ENCODE peak calls at places on chromosomes 4 and X, in nine cellular contexts. B is tibial nerve; F is GM23248; I is right lobe of liver; L is neuronal stem cell; C is CD8-positive, alpha-beta T cell; J is astrocyte; M is heart right ventricle; Y is GM12878. W is an unnamed sample. For H3K36me3, the result is how much of the 10 kb centered on the place peaks cover.

GRCh38 chrX:154727418-154728323 is 23.2 kb downstream of the GAB3 start:
- DNase-seq in I (peak), Y (no peak), M (peak), B (peak), C (no peak), J (peak), F (peak), L (no peak), W (no peak)

GRCh38 chr4:25031077-25031606 is 396 bp upstream of the LGI2 start:
- DNase-seq in I (no peak), C (no peak), M (no peak), L (peak), J (peak), B (no peak), Y (no peak), F (peak), W (no peak)

GRCh38 chrX:27590044-27590443 is at the start of gene DCAF8L2:
- DNase-seq in I (no peak), C (no peak), L (no peak), Y (no peak), M (no peak), J (no peak), F (no peak), B (no peak), W (no peak)

GRCh38 chr4:114236370-114236769 is 256.9 kb upstream of the ARSJ start:
- DNase-seq in L (no peak), J (no peak), Y (no peak), B (no peak), C (no peak), F (no peak), M (no peak), I (no peak), W (no peak)

GRCh38 chrX:70324326-70324725 is 34.4 kb downstream of the KIF4A start:
- DNase-seq in B (no peak), J (peak), Y (no peak), M (no peak), F (no peak), I (no peak), C (no peak), L (no peak), W (no peak)

GRCh38 chr4:163447481-163447880 is 26.1 kb downstream of the TKTL2 start:
- DNase-seq in C (no peak), M (no peak), F (no peak), J (no peak), L (no peak), I (no peak), Y (no peak), B (no peak), W (no peak)

GRCh38 chr4:168139336-168139735 is 47.0 kb downstream of the ANXA10 start:
- DNase-seq in C (no peak), J (peak), I (no peak), F (peak), Y (no peak), M (no peak), B (no peak), L (no peak), W (no peak)

GRCh38 chr4:139528377-139529005 is 27.5 kb downstream of the SETD7 start:
- DNase-seq in J (peak), I (no peak), B (peak), L (no peak), M (peak), C (no peak), Y (peak), F (peak), W (no peak)

GRCh38 chrX:11944486-11944885 is 186.4 kb downstream of the MSL3 start:
- DNase-seq in Y (no peak), C (no peak), F (peak), J (peak), M (no peak), I (no peak), L (peak), B (no peak), W (no peak)

GRCh38 chrX:47148946-47149345 is 3.9 kb downstream of the RBM10 start:
- DNase-seq in C (no peak), M (no peak), F (peak), J (no peak), B (no peak), I (no peak), L (no peak), Y (no peak), W (no peak)

GRCh38 chr4:162352580-162353107 is 188.8 kb upstream of the FSTL5 start:
- DNase-seq in C (no peak), J (no peak), B (no peak), Y (no peak), F (no peak), I (no peak), L (no peak), M (peak), W (no peak)

GRCh38 chrX:69178592-69178991 is 13.3 kb upstream of the PJA1 start:
- DNase-seq in Y (no peak), M (no peak), F (no peak), I (no peak), C (no peak), J (no peak), B (no peak), L (no peak), W (no peak)

GRCh38 chrX:12802741-12803140 is 11.5 kb downstream of the PRPS2 start:
- DNase-seq in B (no peak), M (no peak), F (no peak), C (no peak), J (no peak), I (no peak), Y (no peak), L (no peak), W (no peak)

GRCh38 chr4:15656038-15656470 is 897 bp upstream of the FBXL5 start:
- DNase-seq in L (peak), M (peak), B (no peak), F (no peak), C (no peak), J (peak), I (no peak), Y (no peak), W (no peak)

GRCh38 chrX:123173833-123174232 is 10.2 kb upstream of the GRIA3 start:
- DNase-seq in F (no peak), Y (no peak), C (no peak), I (no peak), M (no peak), L (no peak), J (no peak), B (no peak), W (no peak)

GRCh38 chr4:7771541-7772507 is 167.8 kb downstream of the AFAP1 start:
- DNase-seq in I (no peak), L (no peak), F (no peak), M (no peak), Y (peak), B (no peak), C (no peak), J (no peak), W (peak)

GRCh38 chr4:7775396-7775795 is 164.3 kb downstream of the AFAP1 start:
- DNase-seq in L (no peak), C (no peak), J (no peak), B (no peak), F (no peak), I (no peak), Y (no peak), M (no peak), W (peak)

GRCh38 chr4:7772708-7773385 is 166.8 kb downstream of the AFAP1 start:
- DNase-seq in M (peak), C (no peak), F (no peak), J (no peak), L (no peak), Y (no peak), B (peak), I (no peak), W (peak)

GRCh38 chr4:7774301-7775019 is 165.2 kb downstream of the AFAP1 start:
- DNase-seq in F (no peak), Y (no peak), I (no peak), M (no peak), L (no peak), B (no peak), C (no peak), J (no peak), W (peak)

DNA sequence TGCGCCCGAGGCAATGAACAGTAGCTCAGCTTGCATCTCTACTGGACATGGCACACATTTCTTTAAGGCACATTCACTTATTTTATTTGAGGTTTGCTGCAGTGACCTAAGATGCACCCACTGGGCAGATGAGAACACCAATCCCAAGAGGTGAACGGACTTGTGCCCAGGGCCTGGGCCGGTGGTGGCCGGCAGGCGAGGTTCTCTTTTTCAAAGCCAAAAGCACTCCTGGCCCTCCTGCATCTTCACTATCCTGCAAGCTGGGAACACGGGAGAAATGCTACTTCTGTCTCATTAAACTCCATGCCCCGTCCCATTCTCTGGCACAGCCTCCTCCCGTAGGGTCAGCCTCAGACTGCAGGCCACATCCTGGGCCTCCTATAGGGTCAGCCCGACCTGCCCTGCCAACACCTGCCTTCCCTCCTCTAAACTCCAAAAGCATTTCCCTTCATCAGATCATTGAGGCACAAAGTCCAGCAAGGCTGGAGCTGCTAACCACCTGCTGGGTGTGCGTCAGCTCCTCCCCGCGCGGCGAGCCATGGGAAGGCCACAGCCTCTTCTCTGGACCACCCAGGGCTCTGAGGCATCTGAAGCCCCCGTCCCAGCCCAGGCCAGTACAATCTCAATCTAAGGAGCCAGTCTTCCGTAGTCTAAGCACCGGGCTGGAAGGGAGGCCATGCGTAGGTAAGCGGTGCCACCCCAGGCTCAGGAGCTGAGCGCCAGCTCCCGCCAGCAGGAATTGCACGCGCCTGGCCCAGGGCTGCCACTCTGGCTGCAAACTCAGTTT is 166.1 kb downstream of the AFAP1 start:
- DNase-seq in M (no peak), I (no peak), J (no peak), F (no peak), B (no peak), Y (no peak), L (no peak), C (no peak), W (peak)
- H3K36me3 ChIP-seq in M (half or more), I (under half), J (half or more), F (half or more), B (under half), Y (under half), L (under half), C (under half), W (under half)

GRCh38 chr4:39304651-39305050 is 61.5 kb downstream of the RFC1 start:
- DNase-seq in L (no peak), Y (no peak), I (no peak), F (no peak), J (peak), M (no peak), C (no peak), B (no peak), W (no peak)

GRCh38 chr4:39308576-39308975 is 57.6 kb downstream of the RFC1 start:
- DNase-seq in F (no peak), B (no peak), M (no peak), J (peak), Y (no peak), C (no peak), I (no peak), L (no peak), W (no peak)

GRCh38 chr4:39302901-39303300 is 63.3 kb downstream of the RFC1 start:
- DNase-seq in B (no peak), C (no peak), F (no peak), Y (no peak), M (no peak), J (no peak), I (no peak), L (no peak), W (no peak)

GRCh38 chr4:39303871-39304270 is 62.3 kb downstream of the RFC1 start:
- DNase-seq in Y (no peak), I (no peak), B (no peak), F (no peak), C (no peak), L (no peak), M (no peak), J (no peak), W (no peak)

DNA sequence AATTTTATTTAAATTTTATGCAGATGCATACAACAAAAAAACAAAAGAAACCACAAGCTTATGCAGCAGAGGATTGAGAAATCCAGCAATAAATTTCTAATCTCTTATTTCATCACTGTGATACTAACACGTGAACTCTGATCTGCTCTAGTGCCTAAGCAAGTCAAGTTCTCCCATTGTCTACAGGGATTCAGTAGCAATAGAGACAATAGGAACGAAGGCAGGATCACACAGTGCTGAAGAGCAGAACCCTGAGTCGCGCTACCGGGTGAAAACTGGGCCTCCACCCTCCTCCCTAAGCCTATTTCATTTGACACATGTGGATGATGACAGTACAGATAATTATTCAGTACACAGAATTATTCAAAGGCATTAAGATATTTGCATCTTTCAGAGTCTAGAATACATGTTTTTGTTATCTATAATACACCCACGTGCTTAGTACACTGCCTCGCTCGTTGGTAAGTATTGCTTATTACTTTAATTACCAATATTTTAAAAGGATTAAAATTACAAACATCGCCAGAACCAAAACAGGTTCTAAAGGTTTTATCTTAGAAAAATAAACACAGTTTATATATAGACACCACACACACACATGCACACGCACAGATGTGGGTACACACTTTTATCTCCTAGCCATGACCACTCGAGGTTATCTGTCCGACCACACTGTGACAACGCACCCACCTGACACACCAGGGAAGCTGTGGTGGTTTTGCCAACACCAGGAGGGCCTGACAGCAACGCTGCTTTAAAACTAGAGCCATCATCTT is 60.1 kb downstream of the RFC1 start:
- DNase-seq in M (no peak), L (no peak), J (peak), C (no peak), F (no peak), B (no peak), I (no peak), Y (no peak), W (no peak)
- H3K36me3 ChIP-seq in M (half or more), L (half or more), J (under half), C (under half), F (under half), B (under half), I (under half), Y (under half), W (under half)

GRCh38 chr4:159344877-159345276 is 242.0 kb downstream of the RAPGEF2 start:
- DNase-seq in M (no peak), Y (no peak), J (no peak), I (no peak), C (no peak), F (no peak), B (no peak), L (no peak), W (no peak)

GRCh38 chr4:159346681-159347080 is 243.8 kb downstream of the RAPGEF2 start:
- DNase-seq in B (no peak), C (no peak), I (no peak), J (no peak), F (no peak), Y (no peak), L (no peak), M (no peak), W (no peak)

GRCh38 chr4:159341486-159341885 is 238.6 kb downstream of the RAPGEF2 start:
- DNase-seq in J (no peak), M (no peak), Y (no peak), L (no peak), B (no peak), F (peak), I (no peak), C (no peak), W (no peak)

DNA sequence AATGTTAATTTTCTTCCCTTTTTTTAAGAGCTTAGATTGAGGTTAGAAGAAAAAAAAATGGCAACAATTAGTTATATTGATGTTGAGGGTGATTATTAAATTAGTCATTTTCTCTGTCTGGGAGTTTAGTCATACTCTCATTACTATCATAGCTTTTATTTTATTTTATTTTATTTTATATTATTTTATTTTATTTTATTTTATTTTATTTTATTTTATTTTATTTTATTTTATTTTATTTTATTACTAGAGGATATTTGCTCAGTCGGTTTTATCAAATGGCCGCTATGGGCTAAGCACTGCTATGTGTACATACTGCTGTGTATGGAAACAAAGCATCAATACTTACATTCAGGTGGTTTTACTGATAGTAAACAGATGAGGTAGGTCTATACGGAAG is 239.5 kb downstream of the RAPGEF2 start:
- DNase-seq in L (no peak), J (no peak), Y (no peak), B (no peak), C (no peak), F (no peak), I (no peak), M (no peak), W (no peak)
- H3K36me3 ChIP-seq in L (half or more), J (under half), Y (under half), B (under half), C (under half), F (under half), I (under half), M (half or more), W (half or more)

GRCh38 chr4:170079981-170080380 is 9.8 kb downstream of the AADAT start:
- DNase-seq in J (peak), L (no peak), Y (no peak), I (no peak), B (no peak), C (no peak), M (no peak), F (no peak), W (no peak)

GRCh38 chr4:170083546-170083945 is 6.2 kb downstream of the AADAT start:
- DNase-seq in I (no peak), F (no peak), J (no peak), Y (no peak), M (no peak), L (no peak), B (no peak), C (no peak), W (no peak)

GRCh38 chr4:170080496-170080895 is 9.3 kb downstream of the AADAT start:
- DNase-seq in L (no peak), B (no peak), F (no peak), I (no peak), C (no peak), J (no peak), M (no peak), Y (no peak), W (no peak)
- H3K36me3 ChIP-seq in L (half or more), B (under half), F (under half), I (under half), C (under half), J (under half), M (under half), Y (under half), W (under half)

GRCh38 chrX:120534413-120535205 is 26.2 kb downstream of the CUL4B start:
- DNase-seq in L (no peak), B (no peak), I (no peak), F (peak), Y (no peak), M (no peak), J (no peak), C (no peak), W (no peak)
- H3K36me3 ChIP-seq in L (half or more), B (under half), I (under half), F (half or more), Y (under half), M (half or more), J (under half), C (under half), W (under half)

GRCh38 chr4:896630-897029 is 35.5 kb downstream of the GAK start:
- DNase-seq in J (no peak), B (no peak), I (no peak), L (no peak), Y (no peak), M (no peak), C (no peak), F (no peak), W (no peak)

GRCh38 chr4:898123-898522 is 34.0 kb downstream of the GAK start:
- DNase-seq in C (no peak), B (no peak), M (no peak), I (no peak), J (no peak), F (no peak), Y (no peak), L (no peak), W (no peak)

GRCh38 chr4:893995-894705 is 38.0 kb downstream of the GAK start:
- DNase-seq in F (no peak), C (no peak), J (no peak), L (no peak), I (no peak), Y (no peak), B (no peak), M (no peak), W (no peak)

GRCh38 chr4:895596-895995 is 36.5 kb downstream of the GAK start:
- DNase-seq in M (no peak), I (no peak), B (no peak), C (no peak), L (no peak), F (no peak), J (no peak), Y (no peak), W (no peak)

GRCh38 chr4:896216-896615 is 35.9 kb downstream of the GAK start:
- DNase-seq in Y (no peak), J (no peak), B (no peak), F (no peak), I (no peak), C (no peak), L (no peak), M (no peak), W (no peak)
- H3K36me3 ChIP-seq in Y (under half), J (under half), B (under half), F (under half), I (under half), C (under half), L (half or more), M (half or more), W (half or more)

W was measured in spleen.